ENCODE peak calls at places on chromosomes 16 and 17, in ten cellular contexts. One of them, this sample, is unnamed.

GRCh38 chr17:29291163-29291752 is 2.7 kb downstream of the NUFIP2 start:
- DNase-seq in NCI-H69: peak; percentile 75
- DNase-seq in tibial nerve: peak; percentile 57
- DNase-seq in HTR-8/SVneo: peak; percentile 60
- DNase-seq in thoracic aorta: no peak
- DNase-seq in stimulated activated CD4-positive, alpha-beta T cell treated with anti-CD3 and anti-CD28 coated beads, Interleukin-4, amount 100 ng/mL, for 24 hours: peak; percentile 41
- DNase-seq in osteocyte: no peak
- DNase-seq in KG1: peak; percentile 67
- DNase-seq in SJCRH30: peak; percentile 88
- DNase-seq in cardiac septum: no peak
- DNase-seq in this sample: no peak

GRCh38 chr16:23145608-23146007 is 3.6 kb downstream of the USP31 start:
- DNase-seq in KG1: no peak
- DNase-seq in NCI-H69: peak; percentile 48
- DNase-seq in cardiac septum: no peak
- DNase-seq in osteocyte: no peak
- DNase-seq in stimulated activated CD4-positive, alpha-beta T cell treated with anti-CD3 and anti-CD28 coated beads, Interleukin-4, amount 100 ng/mL, for 24 hours: no peak
- DNase-seq in SJCRH30: no peak
- DNase-seq in thoracic aorta: no peak
- DNase-seq in HTR-8/SVneo: no peak
- DNase-seq in tibial nerve: no peak
- DNase-seq in this sample: no peak

GRCh38 chr16:68644303-68644702 is 807 bp upstream of the CDH3 start:
- DNase-seq in KG1: no peak
- DNase-seq in NCI-H69: peak; percentile 46
- DNase-seq in tibial nerve: no peak
- DNase-seq in thoracic aorta: no peak
- DNase-seq in cardiac septum: no peak
- DNase-seq in stimulated activated CD4-positive, alpha-beta T cell treated with anti-CD3 and anti-CD28 coated beads, Interleukin-4, amount 100 ng/mL, for 24 hours: no peak
- DNase-seq in osteocyte: no peak
- DNase-seq in HTR-8/SVneo: no peak
- DNase-seq in SJCRH30: no peak
- DNase-seq in this sample: no peak

GRCh38 chr17:79747508-79748295 is 17.0 kb downstream of the ENPP7 start:
- DNase-seq in cardiac septum: no peak
- DNase-seq in NCI-H69: peak; percentile 60
- DNase-seq in SJCRH30: no peak
- DNase-seq in stimulated activated CD4-positive, alpha-beta T cell treated with anti-CD3 and anti-CD28 coated beads, Interleukin-4, amount 100 ng/mL, for 24 hours: no peak
- DNase-seq in HTR-8/SVneo: no peak
- DNase-seq in tibial nerve: no peak
- DNase-seq in KG1: no peak
- DNase-seq in osteocyte: no peak
- DNase-seq in thoracic aorta: no peak
- DNase-seq in this sample: no peak

GRCh38 chr17:78315355-78316114 is 44.3 kb downstream of the SOCS3 start:
- DNase-seq in osteocyte: peak; percentile 88
- DNase-seq in thoracic aorta: peak; percentile 84
- DNase-seq in cardiac septum: no peak
- DNase-seq in KG1: no peak
- DNase-seq in stimulated activated CD4-positive, alpha-beta T cell treated with anti-CD3 and anti-CD28 coated beads, Interleukin-4, amount 100 ng/mL, for 24 hours: peak; percentile 68
- DNase-seq in tibial nerve: peak; percentile 86
- DNase-seq in NCI-H69: peak; percentile 82
- DNase-seq in SJCRH30: peak; percentile 97
- DNase-seq in HTR-8/SVneo: peak; percentile 87
- DNase-seq in this sample: no peak

GRCh38 chr17:39357978-39358377 is 43.4 kb downstream of the FBXL20 start:
- DNase-seq in SJCRH30: no peak
- DNase-seq in tibial nerve: no peak
- DNase-seq in NCI-H69: no peak
- DNase-seq in KG1: no peak
- DNase-seq in HTR-8/SVneo: no peak
- DNase-seq in cardiac septum: no peak
- DNase-seq in osteocyte: no peak
- DNase-seq in thoracic aorta: no peak
- DNase-seq in stimulated activated CD4-positive, alpha-beta T cell treated with anti-CD3 and anti-CD28 coated beads, Interleukin-4, amount 100 ng/mL, for 24 hours: no peak
- DNase-seq in this sample: no peak

GRCh38 chr17:887842-888214 is 91.7 kb downstream of the NXN start:
- DNase-seq in stimulated activated CD4-positive, alpha-beta T cell treated with anti-CD3 and anti-CD28 coated beads, Interleukin-4, amount 100 ng/mL, for 24 hours: no peak
- DNase-seq in SJCRH30: no peak
- DNase-seq in thoracic aorta: no peak
- DNase-seq in cardiac septum: no peak
- DNase-seq in KG1: no peak
- DNase-seq in HTR-8/SVneo: no peak
- DNase-seq in tibial nerve: no peak
- DNase-seq in osteocyte: no peak
- DNase-seq in NCI-H69: no peak
- DNase-seq in this sample: no peak

GRCh38 chr17:78609198-78609597 is 32.0 kb upstream of the DNAH17 start:
- DNase-seq in thoracic aorta: no peak
- DNase-seq in KG1: no peak
- DNase-seq in cardiac septum: no peak
- DNase-seq in tibial nerve: no peak
- DNase-seq in HTR-8/SVneo: no peak
- DNase-seq in stimulated activated CD4-positive, alpha-beta T cell treated with anti-CD3 and anti-CD28 coated beads, Interleukin-4, amount 100 ng/mL, for 24 hours: no peak
- DNase-seq in osteocyte: no peak
- DNase-seq in NCI-H69: no peak
- DNase-seq in SJCRH30: no peak
- DNase-seq in this sample: no peak

GRCh38 chr17:1460233-1460632 is 4.2 kb upstream of the CRK start:
- DNase-seq in stimulated activated CD4-positive, alpha-beta T cell treated with anti-CD3 and anti-CD28 coated beads, Interleukin-4, amount 100 ng/mL, for 24 hours: no peak
- DNase-seq in KG1: no peak
- DNase-seq in thoracic aorta: peak; percentile 80
- DNase-seq in osteocyte: no peak
- DNase-seq in NCI-H69: no peak
- DNase-seq in cardiac septum: peak; percentile 90
- DNase-seq in SJCRH30: no peak
- DNase-seq in HTR-8/SVneo: no peak
- DNase-seq in tibial nerve: no peak
- DNase-seq in this sample: no peak

GRCh38 chr17:77019955-77020379 is 120.8 kb upstream of the SEC14L1 start:
- DNase-seq in stimulated activated CD4-positive, alpha-beta T cell treated with anti-CD3 and anti-CD28 coated beads, Interleukin-4, amount 100 ng/mL, for 24 hours: no peak
- DNase-seq in KG1: no peak
- DNase-seq in cardiac septum: no peak
- DNase-seq in osteocyte: no peak
- DNase-seq in NCI-H69: no peak
- DNase-seq in thoracic aorta: no peak
- DNase-seq in SJCRH30: peak; percentile 73
- DNase-seq in tibial nerve: no peak
- DNase-seq in HTR-8/SVneo: peak; percentile 53
- DNase-seq in this sample: no peak

GRCh38 chr17:38697061-38697820 is 7.8 kb upstream of the MLLT6 start:
- DNase-seq in NCI-H69: no peak
- DNase-seq in cardiac septum: no peak
- DNase-seq in HTR-8/SVneo: no peak
- DNase-seq in thoracic aorta: no peak
- DNase-seq in KG1: no peak
- DNase-seq in osteocyte: no peak
- DNase-seq in tibial nerve: no peak
- DNase-seq in SJCRH30: no peak
- DNase-seq in stimulated activated CD4-positive, alpha-beta T cell treated with anti-CD3 and anti-CD28 coated beads, Interleukin-4, amount 100 ng/mL, for 24 hours: no peak
- DNase-seq in this sample: no peak

GRCh38 chr16:51409001-51409675 is 258.1 kb upstream of the SALL1 start:
- DNase-seq in thoracic aorta: no peak
- DNase-seq in HTR-8/SVneo: no peak
- DNase-seq in SJCRH30: no peak
- DNase-seq in NCI-H69: no peak
- DNase-seq in KG1: no peak
- DNase-seq in stimulated activated CD4-positive, alpha-beta T cell treated with anti-CD3 and anti-CD28 coated beads, Interleukin-4, amount 100 ng/mL, for 24 hours: no peak
- DNase-seq in cardiac septum: no peak
- DNase-seq in tibial nerve: no peak
- DNase-seq in osteocyte: no peak
- DNase-seq in this sample: no peak

GRCh38 chr17:44416558-44417289 is 27.3 kb upstream of the ITGA2B start:
- DNase-seq in tibial nerve: no peak
- DNase-seq in KG1: no peak
- DNase-seq in SJCRH30: no peak
- DNase-seq in NCI-H69: no peak
- DNase-seq in thoracic aorta: no peak
- DNase-seq in osteocyte: no peak
- DNase-seq in cardiac septum: no peak
- DNase-seq in stimulated activated CD4-positive, alpha-beta T cell treated with anti-CD3 and anti-CD28 coated beads, Interleukin-4, amount 100 ng/mL, for 24 hours: no peak
- DNase-seq in HTR-8/SVneo: no peak
- DNase-seq in this sample: no peak

GRCh38 chr17:11986939-11987329 is 10.3 kb downstream of the ZNF18 start:
- DNase-seq in HTR-8/SVneo: peak; percentile 38
- DNase-seq in thoracic aorta: no peak
- DNase-seq in NCI-H69: peak; percentile 3
- DNase-seq in cardiac septum: no peak
- DNase-seq in KG1: no peak
- DNase-seq in tibial nerve: no peak
- DNase-seq in SJCRH30: peak; percentile 55
- DNase-seq in stimulated activated CD4-positive, alpha-beta T cell treated with anti-CD3 and anti-CD28 coated beads, Interleukin-4, amount 100 ng/mL, for 24 hours: no peak
- DNase-seq in osteocyte: no peak
- DNase-seq in this sample: no peak

GRCh38 chr16:4518281-4518680 is 20.3 kb downstream of the CDIP1 start:
- DNase-seq in cardiac septum: no peak
- DNase-seq in osteocyte: no peak
- DNase-seq in stimulated activated CD4-positive, alpha-beta T cell treated with anti-CD3 and anti-CD28 coated beads, Interleukin-4, amount 100 ng/mL, for 24 hours: no peak
- DNase-seq in NCI-H69: no peak
- DNase-seq in thoracic aorta: no peak
- DNase-seq in KG1: no peak
- DNase-seq in HTR-8/SVneo: no peak
- DNase-seq in tibial nerve: no peak
- DNase-seq in SJCRH30: no peak
- DNase-seq in this sample: no peak